ENCODE peak calls at places on chromosomes 3 and 15, in four cellular contexts. K is mucosa of descending colon, D is NCI-H2081, N is RWPE1. X is an unnamed sample.

GRCh38 chr15:60442031-60442665 is 36.8 kb downstream of the ICE2 start:
- DNase-seq in D (no peak), N (no peak), K (no peak), X (no peak)

GRCh38 chr3:152126260-152126659 is 142.5 kb upstream of the MBNL1 start:
- DNase-seq in K (no peak), D (no peak), N (no peak), X (no peak)

GRCh38 chr3:21779909-21780308 is 28.9 kb upstream of the ZNF385D start:
- DNase-seq in D (no peak), K (no peak), N (no peak), X (no peak)

GRCh38 chr15:60381148-60381788 is 16.5 kb downstream of the ANXA2 start:
- DNase-seq in K (no peak), D (no peak), N (no peak), X (no peak)

GRCh38 chr15:42085721-42086120 is 8.6 kb downstream of the PLA2G4D start:
- DNase-seq in N (no peak), D (no peak), K (no peak), X (no peak)

GRCh38 chr15:74784426-74784825 is 2.5 kb downstream of the CSK start:
- DNase-seq in D (no peak), N (no peak), K (no peak), X (no peak)

GRCh38 chr3:129605593-129606521 is 619 bp downstream of the PLXND1 start:
- DNase-seq in D (peak), K (no peak), N (peak), X (no peak)

GRCh38 chr3:41907330-41908073 is 54.4 kb downstream of the ULK4 start:
- DNase-seq in K (no peak), N (no peak), D (no peak), X (no peak)

GRCh38 chr15:71651750-71652186 is 158.6 kb upstream of the NR2E3 start:
- DNase-seq in N (peak), D (peak), K (peak), X (no peak)

GRCh38 chr15:101017935-101018849 is 99.0 kb downstream of the LRRK1 start:
- DNase-seq in N (no peak), D (no peak), K (peak), X (no peak)

GRCh38 chr3:165854696-165855095 is 17.5 kb upstream of the BCHE start:
- DNase-seq in N (peak), K (no peak), D (peak), X (peak)

GRCh38 chr3:190339130-190339529 is 16.9 kb upstream of the CLDN1 start:
- DNase-seq in K (no peak), D (no peak), N (no peak), X (no peak)

GRCh38 chr3:60081381-60082095 is 1031.7 kb upstream of the CFAP20DC start:
- DNase-seq in N (no peak), D (no peak), K (no peak), X (no peak)

GRCh38 chr3:160394009-160394392 is 5.0 kb downstream of the IFT80 start:
- DNase-seq in N (no peak), K (no peak), D (no peak), X (no peak)

GRCh38 chr3:160950954-160951353 is 154.2 kb downstream of the B3GALNT1 start:
- DNase-seq in N (no peak), D (no peak), K (no peak), X (no peak)

GRCh38 chr3:133377396-133377795 is 22.5 kb upstream of the BFSP2 start:
- DNase-seq in N (peak), K (no peak), D (peak), X (no peak)

GRCh38 chr15:40755821-40756220 is 767 bp upstream of the RMDN3 start:
- DNase-seq in D (no peak), N (no peak), K (no peak), X (no peak)

GRCh38 chr15:52657338-52657737 is 21.9 kb downstream of the ATOSA start:
- DNase-seq in N (no peak), K (no peak), D (no peak), X (no peak)

GRCh38 chr15:66505430-66505811 is 295 bp downstream of the ZWILCH start:
- DNase-seq in D (no peak), K (no peak), N (no peak), X (no peak)

GRCh38 chr3:127672429-127673190 is at the start of gene ABTB1:
- DNase-seq in N (peak), D (peak), K (peak), X (peak)

GRCh38 chr3:198019115-198019514 is 59.1 kb downstream of the LMLN start:
- DNase-seq in N (no peak), K (no peak), D (no peak), X (no peak)

GRCh38 chr3:189727898-189728297 is 96.7 kb downstream of the TP63 start:
- DNase-seq in K (no peak), N (no peak), D (no peak), X (no peak)

GRCh38 chr15:98981851-98982722 is 25.5 kb downstream of the PGPEP1L start:
- DNase-seq in K (no peak), N (no peak), D (no peak), X (no peak)

GRCh38 chr15:69661871-69662667 is 209.5 kb downstream of the RPLP1 start:
- DNase-seq in N (no peak), K (no peak), D (no peak), X (no peak)